ENCODE peak calls at places on chromosomes 11 and 22, in five cellular contexts. One of them, this sample, is unnamed.

GRCh38 chr11:910589-911030 is at the start of gene CHID1:
- DNase-seq in ovary: peak; percentile 85
- DNase-seq in right atrium auricular region: peak; percentile 82
- DNase-seq in psoas muscle: peak; percentile 94
- DNase-seq in lung: peak; percentile 89
- DNase-seq in this sample: peak; percentile 55

GRCh38 chr22:24271406-24271760 is 752 bp downstream of the SPECC1L start:
- DNase-seq in ovary: peak; percentile 58
- DNase-seq in lung: no peak
- DNase-seq in right atrium auricular region: no peak
- DNase-seq in psoas muscle: peak; percentile 60
- DNase-seq in this sample: no peak

GRCh38 chr22:29039148-29039547 is 22.5 kb downstream of the C22orf31 start:
- DNase-seq in psoas muscle: no peak
- DNase-seq in lung: no peak
- DNase-seq in ovary: no peak
- DNase-seq in right atrium auricular region: no peak
- DNase-seq in this sample: no peak

GRCh38 chr22:43263645-43264514 is 76.9 kb upstream of the TTLL12 start:
- DNase-seq in psoas muscle: peak; percentile 64
- DNase-seq in lung: peak; percentile 65
- DNase-seq in right atrium auricular region: peak; percentile 61
- DNase-seq in ovary: peak; percentile 89
- DNase-seq in this sample: peak; percentile 98

GRCh38 chr11:33978376-33978775 is 73.2 kb upstream of the CAPRIN1 start:
- DNase-seq in ovary: no peak
- DNase-seq in psoas muscle: no peak
- DNase-seq in lung: no peak
- DNase-seq in right atrium auricular region: no peak
- DNase-seq in this sample: no peak

GRCh38 chr11:121309688-121310087 is 17.1 kb downstream of the SC5D start:
- DNase-seq in psoas muscle: no peak
- DNase-seq in ovary: no peak
- DNase-seq in right atrium auricular region: no peak
- DNase-seq in lung: no peak
- DNase-seq in this sample: no peak

GRCh38 chr11:102010776-102011500 is 36.3 kb upstream of the CFAP300 start:
- DNase-seq in psoas muscle: peak; percentile 83
- DNase-seq in right atrium auricular region: peak; percentile 74
- DNase-seq in lung: peak; percentile 81
- DNase-seq in ovary: no peak
- DNase-seq in this sample: no peak

GRCh38 chr11:70176940-70177689 is 26.0 kb upstream of the FADD start:
- DNase-seq in right atrium auricular region: no peak
- DNase-seq in ovary: no peak
- DNase-seq in psoas muscle: no peak
- DNase-seq in lung: no peak
- DNase-seq in this sample: peak; percentile 28

GRCh38 chr11:130110325-130111108 is 40.8 kb downstream of the APLP2 start:
- DNase-seq in psoas muscle: no peak
- DNase-seq in ovary: no peak
- DNase-seq in lung: no peak
- DNase-seq in right atrium auricular region: no peak
- DNase-seq in this sample: no peak

GRCh38 chr22:20215742-20216141 is 52.4 kb downstream of the RTN4R start:
- DNase-seq in psoas muscle: no peak
- DNase-seq in ovary: no peak
- DNase-seq in right atrium auricular region: no peak
- DNase-seq in lung: no peak
- DNase-seq in this sample: no peak

GRCh38 chr11:115552773-115553438 is 48.7 kb upstream of the CADM1 start:
- DNase-seq in ovary: no peak
- DNase-seq in right atrium auricular region: no peak
- DNase-seq in psoas muscle: no peak
- DNase-seq in lung: no peak
- DNase-seq in this sample: no peak

GRCh38 chr11:22190827-22191463 is 1.9 kb upstream of the ANO5 start:
- DNase-seq in ovary: no peak
- DNase-seq in lung: no peak
- DNase-seq in right atrium auricular region: no peak
- DNase-seq in psoas muscle: no peak
- DNase-seq in this sample: no peak

GRCh38 chr11:117230286-117230961 is 1.4 kb downstream of the PCSK7 start:
- DNase-seq in right atrium auricular region: peak; percentile 47
- DNase-seq in lung: no peak
- DNase-seq in psoas muscle: no peak
- DNase-seq in ovary: no peak
- DNase-seq in this sample: peak; percentile 60

GRCh38 chr11:84634309-84634708 is 992.8 kb downstream of the DLG2 start:
- DNase-seq in psoas muscle: no peak
- DNase-seq in right atrium auricular region: no peak
- DNase-seq in lung: no peak
- DNase-seq in ovary: no peak
- DNase-seq in this sample: no peak

GRCh38 chr11:128901655-128902514 is 10.7 kb downstream of the KCNJ5 start:
- DNase-seq in psoas muscle: no peak
- DNase-seq in ovary: no peak
- DNase-seq in right atrium auricular region: no peak
- DNase-seq in lung: no peak
- DNase-seq in this sample: no peak

GRCh38 chr11:11179239-11179638 is 173.8 kb downstream of the CSNK2A3 start:
- DNase-seq in right atrium auricular region: no peak
- DNase-seq in psoas muscle: no peak
- DNase-seq in lung: no peak
- DNase-seq in ovary: no peak
- DNase-seq in this sample: no peak

GRCh38 chr11:12642040-12642439 is 32.2 kb upstream of the TEAD1 start:
- DNase-seq in right atrium auricular region: no peak
- DNase-seq in lung: no peak
- DNase-seq in psoas muscle: no peak
- DNase-seq in ovary: no peak
- DNase-seq in this sample: peak; percentile 15

GRCh38 chr11:116275634-116276033 is 497.2 kb downstream of the BUD13 start:
- DNase-seq in lung: no peak
- DNase-seq in right atrium auricular region: no peak
- DNase-seq in psoas muscle: no peak
- DNase-seq in ovary: no peak
- DNase-seq in this sample: no peak

GRCh38 chr22:30444632-30445437 is 19.3 kb downstream of the MTFP1 start:
- DNase-seq in lung: peak; percentile 57
- DNase-seq in right atrium auricular region: no peak
- DNase-seq in psoas muscle: no peak
- DNase-seq in ovary: no peak
- DNase-seq in this sample: peak; percentile 59

GRCh38 chr11:95524328-95525036 is 265.1 kb downstream of the FAM76B start:
- DNase-seq in lung: no peak
- DNase-seq in right atrium auricular region: no peak
- DNase-seq in ovary: no peak
- DNase-seq in psoas muscle: no peak
- DNase-seq in this sample: no peak

GRCh38 chr11:46972821-46973220 is 36.3 kb downstream of the CSTPP1 start:
- DNase-seq in ovary: no peak
- DNase-seq in lung: no peak
- DNase-seq in right atrium auricular region: no peak
- DNase-seq in psoas muscle: no peak
- DNase-seq in this sample: no peak

GRCh38 chr11:47879259-47880184 is 31.4 kb upstream of the NUP160 start:
- DNase-seq in ovary: no peak
- DNase-seq in lung: no peak
- DNase-seq in psoas muscle: no peak
- DNase-seq in right atrium auricular region: no peak
- DNase-seq in this sample: no peak

GRCh38 chr22:41833369-41834004 is 582 bp downstream of the SREBF2 start:
- DNase-seq in psoas muscle: peak; percentile 73
- DNase-seq in ovary: peak; percentile 55
- DNase-seq in lung: peak; percentile 47
- DNase-seq in right atrium auricular region: peak; percentile 65
- DNase-seq in this sample: no peak

GRCh38 chr11:122678406-122678805 is 22.9 kb downstream of the UBASH3B start:
- DNase-seq in right atrium auricular region: no peak
- DNase-seq in psoas muscle: no peak
- DNase-seq in lung: no peak
- DNase-seq in ovary: no peak
- DNase-seq in this sample: no peak

GRCh38 chr11:114412946-114413345 is 12.5 kb downstream of the RBM7 start:
- DNase-seq in psoas muscle: no peak
- DNase-seq in right atrium auricular region: no peak
- DNase-seq in lung: no peak
- DNase-seq in ovary: no peak
- DNase-seq in this sample: no peak

GRCh38 chr22:28942801-28943500 is 59.6 kb downstream of the ZNRF3 start:
- DNase-seq in ovary: no peak
- DNase-seq in psoas muscle: no peak
- DNase-seq in right atrium auricular region: no peak
- DNase-seq in lung: no peak
- DNase-seq in this sample: no peak

GRCh38 chr11:43943357-43943930 is 1.0 kb downstream of the C11orf96 start:
- DNase-seq in right atrium auricular region: no peak
- DNase-seq in psoas muscle: no peak
- DNase-seq in ovary: no peak
- DNase-seq in lung: no peak
- DNase-seq in this sample: no peak

GRCh38 chr11:6249822-6250555 is 9.6 kb upstream of the CCKBR start:
- DNase-seq in psoas muscle: peak; percentile 69
- DNase-seq in lung: peak; percentile 68
- DNase-seq in right atrium auricular region: peak; percentile 87
- DNase-seq in ovary: peak; percentile 66
- DNase-seq in this sample: no peak

GRCh38 chr11:66386171-66387069 is 14.9 kb upstream of the SLC29A2 start:
- DNase-seq in right atrium auricular region: peak; percentile 95
- DNase-seq in psoas muscle: peak; percentile 92
- DNase-seq in lung: peak; percentile 82
- DNase-seq in ovary: peak; percentile 79
- DNase-seq in this sample: peak; percentile 83
- H3K4me3 ChIP-seq in right atrium auricular region: no peak overlapping the region
- H3K4me3 ChIP-seq in psoas muscle: peak overlapping the region; percentile 42
- H3K4me3 ChIP-seq in lung: no peak overlapping the region
- H3K4me3 ChIP-seq in ovary: peak overlapping the region; percentile 8
- H3K4me3 ChIP-seq in this sample: peak overlapping the region; percentile 38

DNA sequence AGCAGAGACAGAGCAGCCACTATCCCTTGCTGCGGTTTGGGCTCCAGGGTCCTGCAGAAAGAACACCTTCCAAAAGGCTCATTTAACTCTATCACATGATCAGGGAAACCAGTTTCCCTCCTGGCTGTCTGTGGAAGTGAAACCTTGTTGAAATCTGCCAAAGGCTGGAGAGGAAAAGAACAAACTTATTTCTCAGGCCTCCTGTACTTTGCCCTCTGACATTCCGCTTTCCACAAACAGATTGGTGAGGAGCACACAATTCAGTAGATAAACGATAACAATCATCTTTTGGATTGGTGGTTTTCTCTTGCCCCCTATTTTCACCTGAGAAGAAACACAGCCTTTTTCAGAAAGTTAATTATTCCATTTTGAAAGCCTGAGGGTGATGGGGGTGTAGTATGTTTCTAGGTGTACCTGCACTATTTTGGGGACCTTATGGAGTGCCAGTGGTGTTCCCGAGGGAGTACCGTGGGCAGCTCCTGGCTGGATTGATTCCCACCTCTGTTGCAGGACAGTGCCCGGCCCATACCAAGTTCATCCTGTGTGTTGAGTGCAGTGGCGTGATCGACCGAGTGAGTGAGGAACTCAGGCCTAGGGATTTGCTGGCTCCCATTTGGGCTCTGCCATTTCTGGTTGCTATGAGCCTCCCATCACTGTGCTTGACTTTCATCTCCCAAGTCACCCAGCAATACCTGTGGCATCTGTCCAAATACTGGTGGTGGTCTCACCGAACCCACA is 102.0 kb downstream of the TBC1D22A start:
- DNase-seq in ovary: no peak
- DNase-seq in right atrium auricular region: no peak
- DNase-seq in lung: no peak
- DNase-seq in psoas muscle: no peak
- DNase-seq in this sample: no peak
- H3K4me3 ChIP-seq in ovary: no peak overlapping the region
- H3K4me3 ChIP-seq in right atrium auricular region: no peak overlapping the region
- H3K4me3 ChIP-seq in lung: no peak overlapping the region
- H3K4me3 ChIP-seq in psoas muscle: no peak overlapping the region
- H3K4me3 ChIP-seq in this sample: no peak overlapping the region

GRCh38 chr11:30983810-30984441 is 385.6 kb downstream of the DCDC1 start:
- DNase-seq in lung: no peak
- DNase-seq in ovary: no peak
- DNase-seq in right atrium auricular region: no peak
- DNase-seq in psoas muscle: no peak
- DNase-seq in this sample: no peak

GRCh38 chr11:30983143-30983542 is 386.4 kb downstream of the DCDC1 start:
- DNase-seq in lung: no peak
- DNase-seq in psoas muscle: no peak
- DNase-seq in right atrium auricular region: no peak
- DNase-seq in ovary: no peak
- DNase-seq in this sample: no peak

GRCh38 chr11:30987819-30988218 is 381.7 kb downstream of the DCDC1 start:
- DNase-seq in lung: no peak
- DNase-seq in psoas muscle: no peak
- DNase-seq in right atrium auricular region: no peak
- DNase-seq in ovary: no peak
- DNase-seq in this sample: no peak

GRCh38 chr11:30984442-30984816 is 385.1 kb downstream of the DCDC1 start:
- DNase-seq in lung: no peak
- DNase-seq in psoas muscle: no peak
- DNase-seq in ovary: no peak
- DNase-seq in right atrium auricular region: no peak
- DNase-seq in this sample: no peak

DNA sequence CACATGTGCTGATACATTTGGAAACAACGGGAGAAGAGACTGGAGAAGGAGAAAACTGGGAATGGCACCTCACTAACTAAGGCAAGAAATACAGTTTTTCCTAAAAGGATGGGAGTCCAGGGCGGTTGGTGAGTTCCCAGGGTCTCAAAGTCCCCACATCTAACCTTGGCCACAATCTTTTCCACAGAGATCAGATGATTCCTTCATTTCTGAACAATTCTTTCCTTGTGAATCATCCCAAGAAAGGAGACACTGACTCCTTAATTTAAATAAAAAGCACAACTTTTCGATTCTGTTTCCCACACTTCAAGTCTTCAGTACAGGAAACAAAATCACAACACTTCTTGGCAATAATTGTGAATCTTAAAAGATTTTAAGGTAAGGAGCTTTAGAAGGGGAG is 384.7 kb downstream of the DCDC1 start:
- DNase-seq in lung: no peak
- DNase-seq in right atrium auricular region: no peak
- DNase-seq in psoas muscle: no peak
- DNase-seq in ovary: no peak
- DNase-seq in this sample: no peak
- H3K4me3 ChIP-seq in lung: no peak overlapping the region
- H3K4me3 ChIP-seq in right atrium auricular region: no peak overlapping the region
- H3K4me3 ChIP-seq in psoas muscle: no peak overlapping the region
- H3K4me3 ChIP-seq in ovary: no peak overlapping the region
- H3K4me3 ChIP-seq in this sample: no peak overlapping the region

GRCh38 chr11:78562398-78562797 is 12.3 kb downstream of the NARS2 start:
- DNase-seq in ovary: no peak
- DNase-seq in right atrium auricular region: no peak
- DNase-seq in psoas muscle: no peak
- DNase-seq in lung: no peak
- DNase-seq in this sample: no peak
- H3K4me3 ChIP-seq in ovary: no peak overlapping the region
- H3K4me3 ChIP-seq in right atrium auricular region: no peak overlapping the region
- H3K4me3 ChIP-seq in psoas muscle: no peak overlapping the region
- H3K4me3 ChIP-seq in lung: no peak overlapping the region
- H3K4me3 ChIP-seq in this sample: no peak overlapping the region

GRCh38 chr22:21640810-21641209 is 1.3 kb upstream of the SDF2L1 start:
- DNase-seq in ovary: no peak
- DNase-seq in psoas muscle: no peak
- DNase-seq in right atrium auricular region: no peak
- DNase-seq in lung: no peak
- DNase-seq in this sample: no peak
- H3K4me3 ChIP-seq in ovary: no peak overlapping the region
- H3K4me3 ChIP-seq in psoas muscle: no peak overlapping the region
- H3K4me3 ChIP-seq in right atrium auricular region: no peak overlapping the region
- H3K4me3 ChIP-seq in lung: no peak overlapping the region
- H3K4me3 ChIP-seq in this sample: no peak overlapping the region